ENCODE peak calls at places on chromosomes 16 and 17, in four cellular contexts. A is neuronal stem cell, T is AG09309, B is aorta. L is an unnamed sample.

GRCh38 chr16:1035066-1035415 is 37.5 kb upstream of the SSTR5 start:
- DNase-seq in A (no peak), T (no peak), B (no peak), L (no peak)

GRCh38 chr17:40820228-40820838 is 2.1 kb downstream of the KRT10 start:
- DNase-seq in A (no peak), T (no peak), B (no peak), L (no peak)

GRCh38 chr17:50482516-50482915 is 3.9 kb downstream of the RSAD1 start:
- DNase-seq in A (peak), T (peak), B (peak), L (peak)

GRCh38 chr16:886802-887731 is 83.7 kb downstream of the LMF1 start:
- DNase-seq in A (peak), T (no peak), B (no peak), L (peak)

GRCh38 chr16:897701-898100 is 73.1 kb downstream of the LMF1 start:
- DNase-seq in A (no peak), T (no peak), B (no peak), L (no peak)

GRCh38 chr16:4306439-4307214 is 9.2 kb upstream of the GLIS2 start:
- DNase-seq in A (no peak), T (no peak), B (no peak), L (peak)

GRCh38 chr17:36545093-36545464 is 360 bp downstream of the GGNBP2 start:
- DNase-seq in A (no peak), T (no peak), B (no peak), L (no peak)

GRCh38 chr17:70365098-70365583 is 195.8 kb downstream of the KCNJ2 start:
- DNase-seq in A (no peak), T (no peak), B (no peak), L (peak)

GRCh38 chr17:27793168-27793905 is 7.0 kb downstream of the NOS2 start:
- DNase-seq in A (peak), T (no peak), B (no peak), L (peak)

GRCh38 chr16:85347213-85347591 is 234.9 kb upstream of the CIBAR2 start:
- DNase-seq in A (no peak), T (no peak), B (no peak), L (peak)

GRCh38 chr17:185445-186138 is 4.1 kb upstream of the DOC2B start:
- DNase-seq in A (no peak), T (no peak), B (no peak), L (no peak)

GRCh38 chr17:43013296-43013695 is 6.7 kb downstream of the IFI35 start:
- DNase-seq in A (no peak), T (no peak), B (peak), L (no peak)

GRCh38 chr16:30557397-30557949 is 701 bp downstream of the ZNF764 start:
- DNase-seq in A (peak), T (no peak), B (peak), L (no peak)

GRCh38 chr16:70396209-70396904 is 42.5 kb downstream of the ST3GAL2 start:
- DNase-seq in A (no peak), T (no peak), B (no peak), L (peak)

GRCh38 chr16:29023279-29024278 is 38.7 kb downstream of the LAT start:
- DNase-seq in A (no peak), T (no peak), B (peak), L (no peak)

GRCh38 chr17:44898768-44899073 is 524 bp downstream of the EFTUD2 start:
- DNase-seq in A (no peak), T (no peak), B (no peak), L (peak)

GRCh38 chr17:37791434-37791833 is 46.6 kb upstream of the HNF1B start:
- DNase-seq in A (no peak), T (peak), B (no peak), L (peak)

GRCh38 chr17:35795007-35795870 is at the start of gene MMP28:
- DNase-seq in A (peak), T (no peak), B (peak), L (peak)

GRCh38 chr17:62627219-62627903 is at the start of gene MRC2:
- DNase-seq in A (peak), T (no peak), B (peak), L (peak)

GRCh38 chr16:24819462-24820040 is 26.2 kb upstream of the SLC5A11 start:
- DNase-seq in A (no peak), T (no peak), B (no peak), L (no peak)

GRCh38 chr17:77602062-77602746 is 356.3 kb upstream of the TNRC6C start:
- DNase-seq in A (no peak), T (peak), B (peak), L (peak)

GRCh38 chr17:5901731-5902660 is 168.2 kb upstream of the WSCD1 start:
- DNase-seq in A (no peak), T (no peak), B (no peak), L (no peak)

GRCh38 chr17:57480438-57481196 is 224.3 kb downstream of the MSI2 start:
- DNase-seq in A (no peak), T (peak), B (no peak), L (no peak)

GRCh38 chr17:72152392-72152727 is 31.5 kb downstream of the SOX9 start:
- DNase-seq in A (no peak), T (no peak), B (no peak), L (no peak)

GRCh38 chr17:1053661-1054360 is 56.9 kb downstream of the TIMM22 start:
- DNase-seq in A (no peak), T (no peak), B (peak), L (no peak)

GRCh38 chr17:4635823-4636375 is 5.6 kb downstream of the ALOX15 start:
- DNase-seq in A (no peak), T (no peak), B (no peak), L (no peak)

GRCh38 chr17:7477392-7478275 is 1.8 kb downstream of the ZBTB4 start:
- DNase-seq in A (no peak), T (peak), B (peak), L (peak)

GRCh38 chr17:9544221-9544620 is 31.4 kb downstream of the STX8 start:
- DNase-seq in A (no peak), T (no peak), B (no peak), L (no peak)

GRCh38 chr16:57807252-57807967 is 5.1 kb upstream of the KIFC3 start:
- DNase-seq in A (no peak), T (no peak), B (no peak), L (no peak)

GRCh38 chr17:80951121-80952090 is 40.2 kb upstream of the CHMP6 start:
- DNase-seq in A (no peak), T (no peak), B (peak), L (no peak)

GRCh38 chr17:81470270-81470943 is 42.2 kb downstream of the ACTG1 start:
- DNase-seq in A (no peak), T (no peak), B (no peak), L (no peak)

GRCh38 chr17:50781167-50781566 is 13.8 kb upstream of the ANKRD40CL start:
- DNase-seq in A (no peak), T (no peak), B (peak), L (no peak)

GRCh38 chr17:61480414-61480807 is 28.2 kb downstream of the TBX4 start:
- DNase-seq in A (no peak), T (no peak), B (no peak), L (no peak)

GRCh38 chr17:78883090-78883532 is 19.9 kb downstream of the CEP295NL start:
- DNase-seq in A (no peak), T (peak), B (peak), L (peak)

GRCh38 chr17:12637015-12637414 is 28.7 kb upstream of the MYOCD start:
- DNase-seq in A (no peak), T (peak), B (no peak), L (peak)

DNA sequence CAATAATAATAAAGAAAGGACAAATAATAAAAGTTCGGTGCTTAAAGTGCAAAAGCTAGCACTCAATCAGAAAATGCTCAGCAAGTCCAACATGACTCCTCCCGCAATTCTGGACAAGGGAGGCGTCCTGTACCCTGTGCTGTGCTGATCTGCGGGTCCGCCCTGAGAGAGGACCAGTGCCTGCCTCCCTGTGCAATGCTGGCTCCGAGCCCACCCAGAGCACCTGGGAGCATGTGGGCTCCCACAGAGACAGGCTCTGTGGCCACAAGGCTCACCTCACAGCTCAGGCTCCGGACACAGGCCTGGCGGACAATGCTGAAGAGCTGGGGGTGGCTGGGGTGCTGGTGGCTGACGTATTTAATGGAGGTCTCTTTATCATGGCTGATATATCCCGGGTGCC is 11.1 kb downstream of the FLCN start:
- DNase-seq in A (no peak), T (no peak), B (peak), L (no peak)
- H3K4me3 ChIP-seq in A (no peak), T (no peak), B (no peak), L (no peak)

GRCh38 chr16:86508947-86509758 is 1.2 kb upstream of the FOXF1 start:
- DNase-seq in A (peak), T (no peak), B (peak), L (peak)

GRCh38 chr16:86505899-86506864 is 4.1 kb upstream of the FOXF1 start:
- DNase-seq in A (peak), T (no peak), B (no peak), L (no peak)

GRCh38 chr16:86507173-86508027 is 2.9 kb upstream of the FOXF1 start:
- DNase-seq in A (peak), T (no peak), B (no peak), L (no peak)

GRCh38 chr16:86509759-86510464 is 415 bp upstream of the FOXF1 start:
- DNase-seq in A (peak), T (no peak), B (peak), L (peak)

DNA sequence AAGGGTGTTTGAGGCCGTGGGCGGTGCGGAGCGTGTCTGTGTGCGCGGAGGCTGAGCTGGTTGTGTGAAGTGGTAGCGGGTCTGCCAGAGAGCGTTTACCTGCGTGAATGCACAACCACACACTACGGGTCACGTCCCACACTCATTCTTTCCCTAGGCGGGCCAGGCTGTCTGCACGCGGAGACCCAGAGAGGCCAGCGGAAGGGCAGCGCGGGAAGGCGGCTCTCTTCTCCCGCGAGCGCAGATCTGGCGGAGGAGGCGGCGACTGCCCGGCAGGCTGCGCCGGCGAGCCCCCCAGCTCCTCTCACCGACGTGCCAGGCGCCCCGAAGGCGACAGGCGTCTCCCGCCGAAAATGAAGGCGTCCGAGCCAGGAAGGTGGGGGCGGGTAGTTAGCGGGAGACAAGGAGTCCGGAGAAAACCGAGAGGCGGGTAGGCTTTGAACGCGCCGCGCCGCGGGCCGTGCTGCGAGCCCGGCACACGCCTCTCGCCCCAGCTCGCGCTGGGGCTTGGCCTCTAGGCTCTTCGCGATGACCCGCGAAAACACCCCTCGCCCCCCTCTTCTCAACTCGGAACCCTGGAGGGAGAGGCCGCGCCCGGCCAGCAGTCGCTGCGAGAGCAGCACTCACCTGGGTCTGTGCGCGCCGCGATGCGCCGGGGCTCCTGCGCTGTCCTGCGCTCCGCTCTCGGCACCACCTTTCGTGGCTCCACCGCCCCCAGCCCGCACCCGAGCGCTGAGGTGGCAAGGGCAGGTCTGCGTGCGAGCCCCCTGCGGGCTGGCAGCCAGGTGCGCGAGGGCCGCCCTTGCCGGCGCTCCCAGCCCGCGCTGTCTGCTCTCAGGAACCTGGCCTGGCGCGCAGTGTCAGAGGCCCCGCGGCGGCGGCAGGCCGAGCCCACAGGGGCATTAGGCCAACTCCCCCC is 2.0 kb upstream of the FOXF1 start:
- DNase-seq in A (peak), T (no peak), B (no peak), L (no peak)
- H3K4me3 ChIP-seq in A (no peak), T (peak), B (no peak), L (peak)

GRCh38 chr16:12171206-12171605 is 194.7 kb downstream of the SNX29 start:
- DNase-seq in A (no peak), T (no peak), B (no peak), L (no peak)
- H3K4me3 ChIP-seq in A (no peak), T (no peak), B (no peak), L (no peak)

GRCh38 chr17:66526827-66527226 is 224.4 kb downstream of the PRKCA start:
- DNase-seq in A (no peak), T (no peak), B (no peak), L (no peak)
- H3K4me3 ChIP-seq in A (no peak), T (no peak), B (no peak), L (no peak)

GRCh38 chr17:31310260-31310659 is 3.6 kb downstream of the EVI2B start:
- DNase-seq in A (no peak), T (no peak), B (no peak), L (no peak)

GRCh38 chr17:31309525-31309924 is 4.3 kb downstream of the EVI2B start:
- DNase-seq in A (no peak), T (no peak), B (no peak), L (no peak)

GRCh38 chr17:31308935-31309334 is 4.9 kb downstream of the EVI2B start:
- DNase-seq in A (no peak), T (no peak), B (no peak), L (no peak)

GRCh38 chr17:31308372-31308905 is 5.4 kb downstream of the EVI2B start:
- DNase-seq in A (no peak), T (no peak), B (no peak), L (no peak)

DNA sequence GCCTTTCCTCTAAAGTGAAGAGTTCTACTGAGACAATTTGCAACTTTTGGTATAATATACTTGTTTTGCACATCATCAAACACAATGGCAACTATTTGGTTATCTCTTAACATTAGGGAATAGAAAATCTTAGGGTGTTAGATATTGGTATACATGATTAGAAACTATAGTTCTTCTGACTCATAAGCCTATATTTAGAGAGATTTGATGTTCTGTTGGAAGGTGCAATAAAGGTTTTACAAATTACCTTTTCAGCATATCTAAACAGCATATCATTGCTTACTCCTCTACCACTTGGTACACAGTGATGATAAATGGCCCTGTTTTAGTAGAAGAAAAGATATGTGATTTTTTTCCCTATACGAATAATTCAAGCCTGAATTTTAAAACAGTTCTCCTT is 6.2 kb downstream of the EVI2B start:
- DNase-seq in A (no peak), T (no peak), B (no peak), L (no peak)
- H3K4me3 ChIP-seq in A (no peak), T (no peak), B (no peak), L (no peak)

GRCh38 chr17:47227862-47228261 is 18.7 kb downstream of the MYL4 start:
- DNase-seq in A (no peak), T (no peak), B (no peak), L (no peak)

GRCh38 chr17:47230864-47231263 is 21.7 kb downstream of the MYL4 start:
- DNase-seq in A (no peak), T (no peak), B (no peak), L (no peak)

GRCh38 chr17:47231866-47232265 is 21.8 kb upstream of the ITGB3 start:
- DNase-seq in A (no peak), T (no peak), B (no peak), L (no peak)

GRCh38 chr17:47231334-47231733 is 22.2 kb downstream of the MYL4 start:
- DNase-seq in A (no peak), T (no peak), B (no peak), L (no peak)

DNA sequence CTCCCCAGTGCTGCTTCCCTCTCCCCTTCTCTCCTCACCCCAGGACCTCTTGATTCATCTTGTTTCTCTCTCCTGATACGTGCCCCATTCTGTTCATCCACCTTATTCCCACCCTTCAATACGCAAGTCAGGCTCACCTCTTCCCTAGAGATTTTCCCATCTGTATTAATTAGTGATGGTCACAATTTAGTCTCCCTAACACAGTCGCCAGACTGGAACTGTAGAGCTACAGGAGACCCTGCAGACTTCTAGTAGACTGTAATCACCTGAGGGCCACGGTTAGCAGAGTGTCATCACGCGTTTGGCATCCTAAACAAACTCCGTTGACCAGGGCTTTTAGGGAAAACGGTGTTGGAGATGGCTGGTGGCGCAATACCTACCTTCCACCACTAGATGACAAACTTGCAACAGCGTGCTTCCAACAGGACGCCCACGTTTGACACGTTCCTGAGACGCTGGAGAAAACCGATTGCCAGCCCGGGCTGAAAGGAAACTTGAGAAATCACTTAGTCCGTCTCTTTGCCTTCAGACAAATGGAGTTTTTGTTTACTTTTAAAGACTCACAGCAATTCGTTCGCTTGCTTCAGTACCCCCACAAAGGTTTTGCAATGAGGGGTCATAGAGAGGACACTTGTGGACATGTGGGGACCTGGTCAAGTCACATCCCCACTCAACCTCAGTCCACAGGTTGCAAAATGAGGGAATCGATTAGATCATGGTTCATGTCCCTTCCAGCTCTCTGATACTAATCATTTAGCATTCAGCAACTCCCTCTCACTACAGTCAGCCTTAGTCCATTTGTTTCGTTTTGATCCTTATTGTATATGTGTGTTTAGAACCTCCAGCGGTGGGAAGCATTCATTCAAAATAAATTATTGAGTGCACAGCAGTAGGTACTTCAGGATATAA is 20.6 kb downstream of the MYL4 start:
- DNase-seq in A (peak), T (peak), B (peak), L (peak)
- H3K4me3 ChIP-seq in A (no peak), T (peak), B (peak), L (no peak)

GRCh38 chr17:39687546-39688474 is at the start of gene PGAP3:
- DNase-seq in A (peak), T (peak), B (peak), L (peak)

GRCh38 chr17:39687101-39687545 is 734 bp downstream of the PGAP3 start:
- DNase-seq in A (no peak), T (no peak), B (no peak), L (no peak)

GRCh38 chr17:39684369-39685043 is 3.4 kb downstream of the PGAP3 start:
- DNase-seq in A (no peak), T (no peak), B (no peak), L (no peak)

GRCh38 chr17:39688475-39688835 is 598 bp upstream of the PGAP3 start:
- DNase-seq in A (no peak), T (no peak), B (no peak), L (no peak)

DNA sequence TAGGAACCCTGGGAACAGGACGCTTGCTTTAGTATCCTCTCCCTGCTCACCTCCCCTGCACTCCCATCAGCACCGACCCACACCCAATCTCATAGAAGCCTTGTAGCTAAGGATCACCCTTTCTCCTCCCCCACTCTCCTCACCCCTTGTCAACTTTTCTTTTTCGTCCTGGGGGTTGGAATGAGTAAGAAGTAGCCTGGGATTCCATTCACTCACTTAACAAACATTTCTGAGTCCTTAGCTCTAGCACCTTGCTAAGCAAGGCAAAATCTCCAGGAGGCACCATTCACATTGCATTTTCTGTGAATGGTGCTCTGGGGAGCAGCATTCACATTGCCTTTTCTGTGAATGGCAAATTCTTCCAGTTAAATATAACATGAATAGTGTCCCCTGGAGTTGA is 1.1 kb upstream of the PGAP3 start:
- DNase-seq in A (no peak), T (no peak), B (no peak), L (no peak)
- H3K4me3 ChIP-seq in A (peak), T (peak), B (no peak), L (peak)